ENCODE peak calls at places on chromosomes 2 and 18, in four cellular contexts. Y is K562, Q is Calu3, K is HFF-Myc. B is an unnamed sample.

GRCh38 chr18:24530630-24531111 is 70.2 kb downstream of the HRH4 start:
- DNase-seq in Y (peak), Q (peak), K (peak), B (peak)

GRCh38 chr2:40284797-40285196 is 167.1 kb downstream of the SLC8A1 start:
- DNase-seq in Y (no peak), Q (no peak), K (no peak), B (peak)

GRCh38 chr18:35661483-35662146 is 80.1 kb downstream of the GALNT1 start:
- DNase-seq in Y (no peak), Q (no peak), K (no peak), B (no peak)

GRCh38 chr18:68714356-68714706 is 577 bp downstream of the TMX3 start:
- DNase-seq in Y (peak), Q (peak), K (no peak), B (no peak)

GRCh38 chr2:95385570-95385984 is 16.9 kb upstream of the FAHD2A start:
- DNase-seq in Y (no peak), Q (no peak), K (no peak), B (no peak)

GRCh38 chr18:55552498-55553189 is 35.3 kb downstream of the TCF4 start:
- DNase-seq in Y (no peak), Q (no peak), K (no peak), B (no peak)

GRCh38 chr18:38948436-38948835 is 1382.8 kb upstream of the CELF4 start:
- DNase-seq in Y (no peak), Q (no peak), K (no peak), B (no peak)

GRCh38 chr2:191417746-191418145 is 172.5 kb downstream of the MYO1B start:
- DNase-seq in Y (no peak), Q (no peak), K (no peak), B (no peak)

GRCh38 chr2:14081526-14081925 is 551.0 kb upstream of the LRATD1 start:
- DNase-seq in Y (no peak), Q (no peak), K (no peak), B (no peak)

GRCh38 chr2:42663106-42663755 is 94.8 kb downstream of the MTA3 start:
- DNase-seq in Y (peak), Q (peak), K (peak), B (peak)

GRCh38 chr18:33588361-33588760 is 10.3 kb downstream of the ASXL3 start:
- DNase-seq in Y (no peak), Q (no peak), K (no peak), B (no peak)

GRCh38 chr2:65075176-65075575 is 19.0 kb downstream of the CEP68 start:
- DNase-seq in Y (no peak), Q (no peak), K (no peak), B (no peak)

GRCh38 chr2:40160730-40161129 is 291.2 kb downstream of the SLC8A1 start:
- DNase-seq in Y (no peak), Q (no peak), K (no peak), B (no peak)

GRCh38 chr2:15730545-15731212 is 139.0 kb downstream of the DDX1 start:
- DNase-seq in Y (peak), Q (peak), K (peak), B (peak)

GRCh38 chr2:69911985-69912563 is 2.8 kb upstream of the MXD1 start:
- DNase-seq in Y (peak), Q (no peak), K (no peak), B (peak)

GRCh38 chr2:17252258-17252657 is 266.0 kb downstream of the RAD51AP2 start:
- DNase-seq in Y (no peak), Q (no peak), K (no peak), B (no peak)

GRCh38 chr2:202084265-202084664 is 11.2 kb downstream of the KIAA2012 start:
- DNase-seq in Y (no peak), Q (no peak), K (no peak), B (no peak)

GRCh38 chr2:220959391-220959802 is 612.7 kb downstream of the EPHA4 start:
- DNase-seq in Y (no peak), Q (no peak), K (no peak), B (no peak)

GRCh38 chr2:97707428-97708380 is 5.7 kb upstream of the ZAP70 start:
- DNase-seq in Y (no peak), Q (peak), K (no peak), B (no peak)

GRCh38 chr2:28683100-28683706 is 68.4 kb upstream of the PPP1CB start:
- DNase-seq in Y (peak), Q (peak), K (peak), B (peak)

GRCh38 chr2:173079968-173080860 is 4.6 kb downstream of the MAP3K20 start:
- DNase-seq in Y (no peak), Q (no peak), K (peak), B (peak)

GRCh38 chr2:150466770-150467640 is 20.5 kb downstream of the RND3 start:
- DNase-seq in Y (no peak), Q (no peak), K (no peak), B (peak)

GRCh38 chr18:36135264-36135663 is 5.6 kb downstream of the ELP2 start:
- DNase-seq in Y (no peak), Q (no peak), K (no peak), B (no peak)

GRCh38 chr2:96431319-96431718 is 73.8 kb downstream of the NEURL3 start:
- DNase-seq in Y (no peak), Q (no peak), K (no peak), B (no peak)

GRCh38 chr2:95287806-95288205 is 9.3 kb upstream of the KCNIP3 start:
- DNase-seq in Y (no peak), Q (no peak), K (no peak), B (no peak)

GRCh38 chr2:191230174-191230573 is 15.0 kb upstream of the MYO1B start:
- DNase-seq in Y (no peak), Q (no peak), K (peak), B (peak)

GRCh38 chr2:201151127-201152074 is 31.5 kb upstream of the CASP10 start:
- DNase-seq in Y (no peak), Q (no peak), K (peak), B (peak)

GRCh38 chr2:226477221-226478120 is 322.1 kb downstream of the IRS1 start:
- DNase-seq in Y (no peak), Q (no peak), K (no peak), B (peak)

GRCh38 chr18:80148316-80149199 is 39.5 kb downstream of the ADNP2 start:
- DNase-seq in Y (no peak), Q (no peak), K (no peak), B (no peak)

GRCh38 chr2:44680983-44681481 is 260.5 kb upstream of the SIX3 start:
- DNase-seq in Y (no peak), Q (no peak), K (peak), B (no peak)

GRCh38 chr18:11005528-11005927 is 143.8 kb downstream of the PIEZO2 start:
- DNase-seq in Y (no peak), Q (peak), K (peak), B (peak)

GRCh38 chr18:1604751-1605150 is 700.1 kb downstream of the ADCYAP1 start:
- DNase-seq in Y (no peak), Q (no peak), K (no peak), B (no peak)

GRCh38 chr18:23137093-23137640 is 1.9 kb downstream of the CABLES1 start:
- DNase-seq in Y (no peak), Q (no peak), K (no peak), B (no peak)

GRCh38 chr2:226215902-226216503 is 583.6 kb downstream of the IRS1 start:
- DNase-seq in Y (peak), Q (peak), K (peak), B (peak)

GRCh38 chr2:128323501-128323931 is 4.8 kb upstream of the HS6ST1 start:
- DNase-seq in Y (no peak), Q (no peak), K (no peak), B (no peak)

GRCh38 chr2:130376433-130377293 is 20.8 kb downstream of the PTPN18 start:
- DNase-seq in Y (no peak), Q (no peak), K (no peak), B (no peak)
- TF ChIP-seq CTCF in Y (peak), Q (no peak), K (peak), B (peak)

DNA sequence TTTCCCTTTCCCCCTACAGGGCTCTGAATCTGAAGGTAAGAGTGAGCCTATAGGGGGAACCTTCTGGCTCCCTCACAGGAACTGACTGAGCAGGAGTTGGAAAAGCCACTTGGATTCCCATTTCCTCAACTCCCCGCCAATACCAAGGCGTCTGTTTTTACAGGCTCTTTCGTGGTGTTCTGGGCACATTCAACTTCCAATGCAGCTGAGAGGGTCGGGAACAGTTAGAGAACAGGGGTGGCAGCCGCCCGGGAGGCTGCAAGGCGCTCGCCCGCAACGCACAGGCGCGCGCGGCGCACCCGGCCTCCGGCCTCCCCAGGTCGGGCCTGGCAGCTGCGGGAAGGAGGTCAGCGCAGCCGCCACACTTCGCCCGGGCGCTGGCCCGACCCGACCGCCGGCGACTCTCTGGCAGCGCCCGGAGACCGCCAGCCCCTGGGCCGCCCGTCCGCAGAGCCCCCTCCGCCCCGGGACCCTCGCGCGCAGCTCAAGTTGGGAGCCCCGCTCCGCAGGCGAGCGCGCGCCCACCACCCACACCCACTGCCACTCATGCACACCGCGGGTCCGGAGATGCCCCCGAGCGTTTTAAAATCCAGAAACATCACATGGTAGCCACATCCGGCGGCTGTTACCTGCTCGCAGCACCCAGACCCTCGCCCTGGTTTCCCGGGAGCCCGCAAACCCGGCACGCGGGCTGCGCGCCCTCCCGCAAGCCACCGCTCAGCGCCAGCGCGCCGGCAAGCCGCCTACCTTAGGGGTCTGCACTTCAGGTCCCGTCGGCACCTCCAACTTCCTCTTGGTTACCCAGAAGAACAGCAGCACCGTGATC is 816 bp downstream of the GALNT14 start:
- DNase-seq in Y (no peak), Q (peak), K (no peak), B (peak)
- TF ChIP-seq CTCF in Y (no peak), Q (no peak), K (no peak), B (no peak)

GRCh38 chr2:197075286-197075685 is 148.8 kb upstream of the PGAP1 start:
- DNase-seq in Y (no peak), Q (no peak), K (no peak), B (no peak)

GRCh38 chr2:197076652-197077051 is 150.1 kb upstream of the PGAP1 start:
- DNase-seq in Y (no peak), Q (no peak), K (no peak), B (no peak)

GRCh38 chr2:197073701-197074433 is 147.4 kb upstream of the PGAP1 start:
- DNase-seq in Y (no peak), Q (peak), K (no peak), B (peak)

GRCh38 chr2:197077336-197077735 is 150.8 kb upstream of the PGAP1 start:
- DNase-seq in Y (no peak), Q (no peak), K (no peak), B (no peak)

GRCh38 chr2:197075754-197076337 is 149.3 kb upstream of the PGAP1 start:
- DNase-seq in Y (peak), Q (no peak), K (no peak), B (peak)
- TF ChIP-seq CTCF in Y (peak), Q (peak), K (peak), B (peak)

GRCh38 chr2:215808996-215809395 is 204.4 kb downstream of the MREG start:
- DNase-seq in Y (no peak), Q (no peak), K (no peak), B (no peak)
- TF ChIP-seq CTCF in Y (peak), Q (no peak), K (peak), B (peak)

GRCh38 chr2:27494944-27495554 is at the start of gene FNDC4:
- DNase-seq in Y (peak), Q (peak), K (no peak), B (no peak)

GRCh38 chr2:27495840-27496356 is 741 bp upstream of the GCKR start:
- DNase-seq in Y (no peak), Q (no peak), K (no peak), B (no peak)

GRCh38 chr2:27493948-27494283 is 1.1 kb downstream of the FNDC4 start:
- DNase-seq in Y (no peak), Q (no peak), K (no peak), B (no peak)

GRCh38 chr2:27492557-27492956 is 2.4 kb downstream of the FNDC4 start:
- DNase-seq in Y (no peak), Q (no peak), K (no peak), B (no peak)

DNA sequence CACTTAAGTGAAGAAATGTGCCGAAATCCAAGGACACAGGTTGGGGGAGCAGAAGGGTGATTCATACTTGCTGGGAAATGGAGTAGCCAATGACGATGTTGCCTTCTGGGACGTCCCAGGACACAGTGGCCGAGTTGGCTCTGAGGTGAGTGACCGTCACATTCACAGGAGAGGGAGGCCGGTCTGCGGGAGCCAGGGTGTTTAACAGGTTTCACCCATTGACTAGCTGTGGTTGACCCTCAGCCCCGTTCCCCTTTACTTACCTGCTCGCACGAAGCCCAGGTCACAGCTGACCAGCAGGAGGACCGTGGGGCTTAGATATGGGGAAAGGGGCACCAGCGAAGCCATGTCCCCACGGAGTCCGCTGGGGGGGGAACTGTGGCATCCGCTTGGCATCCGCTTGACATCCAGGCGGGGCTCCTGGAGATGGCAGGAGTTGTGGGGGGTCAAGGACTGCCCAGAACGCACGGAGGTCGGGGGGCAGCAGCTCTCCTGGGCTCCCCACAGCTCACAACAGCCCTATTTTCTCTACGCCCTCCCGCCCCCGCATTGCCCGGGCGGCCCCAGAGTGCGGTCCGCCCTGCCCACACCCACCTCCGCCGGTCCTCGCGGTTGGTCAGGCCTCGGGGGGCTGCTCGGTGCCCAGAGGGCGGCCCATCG is 586 bp downstream of the FNDC4 start:
- DNase-seq in Y (peak), Q (peak), K (no peak), B (peak)
- TF ChIP-seq CTCF in Y (no peak), Q (no peak), K (no peak), B (peak)